ENCODE peak calls at places on chromosomes 3 and 15, in nine cellular contexts. D, N, J, T, M, O, V, H and Q are unnamed samples.

GRCh38 chr3:122324871-122325323 is at the start of gene CSTA:
- DNase-seq in M (no peak), D (no peak), T (no peak), V (no peak), N (no peak), O (no peak), H (no peak), J (no peak), Q (no peak)

GRCh38 chr15:26461847-26462608 is 310.8 kb downstream of the GABRB3 start:
- DNase-seq in V (no peak), O (no peak), H (no peak), M (no peak), N (no peak), T (no peak), D (no peak), J (no peak), Q (no peak)

GRCh38 chr3:67715911-67716310 is 61.5 kb upstream of the SUCLG2 start:
- DNase-seq in N (no peak), D (no peak), J (no peak), O (peak; percentile 9), V (no peak), M (no peak), T (no peak), H (no peak), Q (no peak)

GRCh38 chr3:127836004-127836882 is 13.9 kb upstream of the MGLL start:
- DNase-seq in D (no peak), N (no peak), V (no peak), T (no peak), H (no peak), M (no peak), O (no peak), J (no peak), Q (no peak)

GRCh38 chr3:177295116-177295515 is 97.8 kb upstream of the TBL1XR1 start:
- DNase-seq in J (no peak), H (no peak), V (no peak), O (no peak), M (no peak), D (no peak), N (no peak), T (no peak), Q (no peak)

GRCh38 chr15:45285413-45285812 is 33.4 kb downstream of the SLC28A2 start:
- DNase-seq in O (no peak), M (no peak), J (no peak), H (no peak), T (no peak), V (no peak), D (no peak), N (no peak), Q (no peak)

GRCh38 chr15:59148160-59148810 is 43.3 kb downstream of the CCNB2 start:
- DNase-seq in H (no peak), M (no peak), T (no peak), O (peak; percentile 52), J (no peak), D (no peak), V (no peak), N (no peak), Q (no peak)

GRCh38 chr15:58631319-58631718 is 118.2 kb downstream of the ADAM10 start:
- DNase-seq in J (no peak), N (no peak), M (no peak), O (no peak), T (no peak), H (no peak), D (no peak), V (no peak), Q (no peak)

GRCh38 chr15:33912326-33912725 is 56.0 kb upstream of the CHRM5 start:
- DNase-seq in J (no peak), V (no peak), O (no peak), N (no peak), M (no peak), T (no peak), D (no peak), H (no peak), Q (no peak)